ENCODE peak calls at places on chromosomes 5 and 9, in four cellular contexts. N, B, Q and K are unnamed samples.

GRCh38 chr5:89083791-89084190 is 200.8 kb upstream of the MEF2C start:
- DNase-seq in N (no peak), B (no peak), Q (no peak), K (no peak)

GRCh38 chr5:171615201-171616001 is 170.2 kb upstream of the SMIM23 start:
- DNase-seq in N (no peak), B (no peak), Q (no peak), K (no peak)

GRCh38 chr5:32713396-32714381 is 2.6 kb downstream of the NPR3 start:
- DNase-seq in N (no peak), B (no peak), Q (no peak), K (no peak)

GRCh38 chr9:81682797-81683196 is 6.5 kb downstream of the TLE1 start:
- DNase-seq in N (no peak), B (no peak), Q (no peak), K (no peak)

GRCh38 chr9:100129772-100130171 is 30.7 kb downstream of the INVS start:
- DNase-seq in N (no peak), B (no peak), Q (no peak), K (no peak)

GRCh38 chr9:87601175-87601574 is 103.5 kb downstream of the DAPK1 start:
- DNase-seq in N (peak; percentile 14), B (no peak), Q (no peak), K (no peak)

GRCh38 chr9:107989544-107989943 is 500.0 kb upstream of the KLF4 start:
- DNase-seq in N (no peak), B (no peak), Q (no peak), K (no peak)

GRCh38 chr9:116566677-116567488 is 120.2 kb upstream of the TRIM32 start:
- DNase-seq in N (peak; percentile 96), B (no peak), Q (no peak), K (no peak)

GRCh38 chr9:84277646-84278045 is 62.9 kb downstream of the SLC28A3 start:
- DNase-seq in N (no peak), B (no peak), Q (no peak), K (no peak)

GRCh38 chr9:89445135-89445797 is 52.6 kb downstream of the SEMA4D start:
- DNase-seq in N (no peak), B (no peak), Q (no peak), K (no peak)

GRCh38 chr5:52897238-52897614 is 91.9 kb upstream of the ITGA2 start:
- DNase-seq in N (no peak), B (no peak), Q (no peak), K (no peak)

GRCh38 chr9:129557192-129558036 is 63.5 kb downstream of the C9orf50 start:
- DNase-seq in N (peak; percentile 97), B (no peak), Q (no peak), K (peak; percentile 60)

GRCh38 chr9:89745601-89746376 is 141.0 kb downstream of the GADD45G start:
- DNase-seq in N (no peak), B (no peak), Q (no peak), K (no peak)

GRCh38 chr5:92017786-92018185 is 634.7 kb upstream of the ARRDC3 start:
- DNase-seq in N (no peak), B (no peak), Q (no peak), K (no peak)

GRCh38 chr5:74988273-74988983 is 63.9 kb downstream of the GCNT4 start:
- DNase-seq in N (no peak), B (no peak), Q (no peak), K (no peak)

GRCh38 chr9:5549671-5550650 is 39.6 kb downstream of the PDCD1LG2 start:
- DNase-seq in N (no peak), B (no peak), Q (no peak), K (no peak)

GRCh38 chr5:88724201-88724600 is 158.8 kb downstream of the MEF2C start:
- DNase-seq in N (no peak), B (no peak), Q (no peak), K (no peak)

GRCh38 chr9:4805519-4805918 is 12.8 kb downstream of the RCL1 start:
- DNase-seq in N (no peak), B (no peak), Q (no peak), K (no peak)

GRCh38 chr5:125595095-125595494 is 828.1 kb upstream of the GRAMD2B start:
- DNase-seq in N (no peak), B (no peak), Q (no peak), K (no peak)

GRCh38 chr5:160477266-160477970 is 55.8 kb downstream of the PTTG1 start:
- DNase-seq in N (peak; percentile 83), B (no peak), Q (no peak), K (no peak)

GRCh38 chr5:97737608-97738007 is 554.6 kb upstream of the RIOK2 start:
- DNase-seq in N (no peak), B (no peak), Q (no peak), K (no peak)

GRCh38 chr5:97729938-97730337 is 546.9 kb upstream of the RIOK2 start:
- DNase-seq in N (no peak), B (no peak), Q (no peak), K (no peak)

DNA sequence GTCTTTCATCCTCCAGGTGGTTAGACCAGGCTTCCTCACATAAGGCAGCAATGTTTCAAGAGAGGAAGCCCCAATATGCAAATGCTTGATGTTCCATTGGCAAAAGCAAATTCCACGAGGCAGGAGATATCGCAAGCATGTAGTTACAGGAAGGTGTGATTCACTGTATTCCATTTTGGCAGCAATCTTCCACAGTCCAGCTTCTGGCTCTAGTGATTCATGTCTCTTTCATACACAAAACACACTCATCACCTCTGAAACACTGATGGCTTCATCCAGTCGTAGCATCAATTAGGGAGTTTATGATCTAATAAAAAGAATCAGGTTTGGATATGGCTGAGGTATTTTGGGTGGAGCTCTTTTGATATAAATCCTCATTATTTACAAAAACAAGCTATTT is 552.2 kb upstream of the RIOK2 start:
- DNase-seq in N (no peak), B (no peak), Q (no peak), K (no peak)
- TF ChIP-seq TARDBP in N (no peak), B (no peak), Q (no peak), K (no peak)

GRCh38 chr5:153352685-153353219 is 137.7 kb upstream of the GRIA1 start:
- DNase-seq in N (no peak), B (no peak), Q (peak; percentile 44), K (no peak)
- TF ChIP-seq BHLHE40 in N (no peak), B (no peak), Q (peak; percentile 96), K (no peak)

GRCh38 chr5:67437905-67438845 is 241.6 kb upstream of the CD180 start:
- DNase-seq in N (no peak), B (no peak), Q (no peak), K (no peak)
- TF ChIP-seq TARDBP in N (no peak), B (no peak), Q (no peak), K (no peak)

DNA sequence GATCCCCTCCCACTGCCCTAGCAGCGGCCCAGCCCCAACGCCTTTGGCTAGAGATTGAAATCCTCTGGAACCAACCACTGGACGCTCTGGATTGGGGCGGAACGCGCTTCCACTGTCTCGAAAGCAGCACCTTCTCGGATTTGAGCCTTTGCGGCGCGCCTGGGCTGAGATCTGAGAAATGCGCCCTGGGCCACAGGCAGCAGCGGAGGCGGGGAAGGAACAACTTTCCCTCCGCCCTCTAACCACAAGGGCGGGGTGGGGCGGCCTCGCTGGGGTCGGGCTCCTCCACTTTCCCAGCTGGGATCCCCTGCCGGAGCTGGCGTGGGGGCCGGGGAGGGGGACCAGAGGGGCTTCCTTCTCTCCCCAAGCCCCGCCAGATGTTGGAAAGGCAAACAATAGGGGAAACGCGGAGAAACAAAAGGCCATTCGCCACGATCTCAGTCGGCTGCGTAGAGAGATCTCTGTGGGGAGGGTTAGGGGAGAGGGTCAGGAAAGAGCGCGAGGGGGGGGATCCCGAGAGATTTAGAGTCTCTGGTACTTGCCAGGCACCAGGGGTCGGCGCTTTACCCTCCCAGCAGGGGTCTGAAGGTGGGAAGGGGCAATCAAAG is 1.2 kb downstream of the MOB3B start:
- DNase-seq in N (no peak), B (peak; percentile 43), Q (no peak), K (peak; percentile 64)
- TF ChIP-seq BHLHE40 in N (no peak), B (no peak), Q (peak; percentile 33), K (no peak)

GRCh38 chr5:43044181-43044914 is 4.2 kb upstream of the ANXA2R start:
- DNase-seq in N (no peak), B (no peak), Q (no peak), K (no peak)

GRCh38 chr5:43042176-43042625 is 2.1 kb upstream of the ANXA2R start:
- DNase-seq in N (peak; percentile 47), B (peak; percentile 37), Q (no peak), K (no peak)

GRCh38 chr5:43041669-43042175 is 1.6 kb upstream of the ANXA2R start:
- DNase-seq in N (peak; percentile 46), B (no peak), Q (no peak), K (no peak)

GRCh38 chr5:43043400-43043756 is 3.3 kb upstream of the ANXA2R start:
- DNase-seq in N (no peak), B (no peak), Q (no peak), K (no peak)

DNA sequence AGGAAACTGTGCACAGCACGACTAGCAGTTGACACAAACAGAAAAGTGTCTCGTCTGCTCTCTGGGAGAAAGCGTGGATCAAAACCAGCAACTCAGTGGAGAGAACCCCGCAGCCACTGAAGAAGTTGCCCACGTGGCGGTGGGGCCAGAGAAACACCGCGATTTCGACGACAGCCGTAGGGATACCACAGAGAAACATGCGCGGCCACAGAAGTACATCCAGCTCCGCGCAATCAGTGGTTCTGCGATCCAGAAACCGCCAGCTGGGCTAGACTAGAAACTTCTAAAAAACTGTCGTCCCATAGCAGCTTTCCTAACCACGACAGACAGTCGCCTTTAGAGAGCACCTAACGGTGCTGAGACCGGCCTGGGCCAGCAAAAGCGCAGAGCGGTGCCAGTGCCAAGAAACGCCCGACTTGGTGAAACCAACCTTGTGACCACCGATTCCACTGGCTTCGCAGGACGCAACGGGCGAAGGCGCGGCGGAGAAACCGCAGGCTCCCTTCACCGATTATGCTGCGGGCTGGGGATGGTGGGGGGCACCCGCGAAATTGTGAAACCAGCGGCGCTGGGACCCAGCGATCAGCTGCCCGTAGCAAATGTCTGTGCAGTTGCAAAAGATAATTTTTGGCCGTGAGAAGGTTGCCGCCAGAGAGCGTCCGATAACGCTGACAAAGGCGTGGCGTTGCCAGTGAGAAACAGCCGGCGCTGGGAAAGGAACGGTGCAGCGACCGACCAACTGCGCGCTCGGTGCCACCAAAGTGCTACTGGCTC is 2.7 kb upstream of the ANXA2R start:
- DNase-seq in N (no peak), B (peak; percentile 37), Q (peak; percentile 55), K (no peak)
- TF ChIP-seq TARDBP in N (no peak), B (no peak), Q (peak; percentile 60), K (no peak)

DNA sequence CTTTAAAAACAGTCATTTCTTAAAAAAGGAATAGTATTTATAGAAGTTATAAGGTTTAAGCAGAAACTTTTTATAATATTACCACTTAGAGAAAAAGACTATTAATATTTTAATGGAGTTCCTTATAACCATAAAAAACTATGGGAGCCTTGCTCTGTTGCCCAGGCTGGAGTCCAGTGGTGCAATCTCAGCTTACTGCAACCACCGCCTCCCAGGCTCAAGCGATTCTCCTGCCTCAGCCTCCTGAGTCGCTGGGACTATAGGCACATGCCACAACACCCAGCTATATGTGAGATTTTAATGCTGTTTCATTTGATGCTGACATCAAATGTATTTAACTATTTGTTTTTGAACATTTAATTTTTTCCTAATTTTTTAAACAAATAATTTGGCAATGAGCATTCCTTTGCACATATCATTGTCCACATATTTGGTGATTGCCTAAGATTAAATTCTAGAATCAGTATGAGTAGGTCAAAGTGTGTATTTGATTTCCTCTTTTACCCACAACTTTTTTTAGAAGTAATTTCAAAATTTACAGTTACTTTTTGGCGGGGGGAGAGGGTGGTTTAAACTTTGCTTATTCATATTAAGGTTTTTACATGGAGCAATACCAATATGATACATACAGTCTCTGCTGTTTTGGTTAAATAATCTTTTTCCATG is 235.4 kb downstream of the ARHGEF28 start:
- DNase-seq in N (peak; percentile 35), B (no peak), Q (no peak), K (no peak)
- TF ChIP-seq BHLHE40 in N (no peak), B (no peak), Q (no peak), K (no peak)